ENCODE peak calls at places on chromosomes 1 and 21, in eight cellular contexts. X, E, P, Z, F, A, K and B are unnamed samples.

GRCh38 chr1:54571803-54572202 is 23.8 kb downstream of the ACOT11 start:
- DNase-seq in X (no peak), E (no peak), P (no peak), Z (peak), F (no peak), A (no peak), K (no peak), B (no peak)

GRCh38 chr1:208312706-208313105 is 68.5 kb upstream of the PLXNA2 start:
- DNase-seq in X (no peak), E (no peak), P (no peak), Z (no peak), F (no peak), A (no peak), K (no peak), B (no peak)

GRCh38 chr1:56123421-56123820 is 455.9 kb downstream of the PLPP3 start:
- DNase-seq in X (no peak), E (no peak), P (no peak), Z (no peak), F (peak), A (no peak), K (peak), B (no peak)

GRCh38 chr1:25361901-25362300 is 23.8 kb downstream of the TMEM50A start:
- DNase-seq in X (no peak), E (no peak), P (no peak), Z (no peak), F (peak), A (no peak), K (peak), B (no peak)

GRCh38 chr21:45318556-45319341 is 31.1 kb upstream of the POFUT2 start:
- DNase-seq in X (no peak), E (peak), P (no peak), Z (peak), F (peak), A (peak), K (peak), B (no peak)

GRCh38 chr1:1305300-1306069 is 2.2 kb downstream of the ACAP3 start:
- DNase-seq in X (peak), E (no peak), P (peak), Z (peak), F (peak), A (peak), K (peak), B (peak)

GRCh38 chr1:7539772-7540175 is 231.3 kb upstream of the VAMP3 start:
- DNase-seq in X (no peak), E (peak), P (no peak), Z (peak), F (peak), A (no peak), K (no peak), B (no peak)

GRCh38 chr21:42674351-42674940 is 21.0 kb downstream of the PDE9A start:
- DNase-seq in X (no peak), E (no peak), P (no peak), Z (peak), F (no peak), A (peak), K (peak), B (no peak)

GRCh38 chr21:31795992-31796391 is 64.1 kb upstream of the SCAF4 start:
- DNase-seq in X (no peak), E (no peak), P (no peak), Z (no peak), F (no peak), A (no peak), K (no peak), B (no peak)

GRCh38 chr1:229792576-229792975 is 166.5 kb downstream of the URB2 start:
- DNase-seq in X (no peak), E (no peak), P (no peak), Z (no peak), F (peak), A (no peak), K (no peak), B (no peak)

GRCh38 chr1:55823521-55824296 is 608.5 kb upstream of the USP24 start:
- DNase-seq in X (no peak), E (no peak), P (no peak), Z (no peak), F (peak), A (no peak), K (no peak), B (no peak)

GRCh38 chr1:181033799-181034391 is at the start of gene MR1:
- DNase-seq in X (peak), E (no peak), P (no peak), Z (no peak), F (peak), A (no peak), K (peak), B (peak)

GRCh38 chr1:40096646-40096976 is 441 bp downstream of the PPT1 start:
- DNase-seq in X (no peak), E (no peak), P (no peak), Z (no peak), F (no peak), A (no peak), K (no peak), B (no peak)

GRCh38 chr21:39385299-39386145 is 36.6 kb upstream of the HMGN1 start:
- DNase-seq in X (peak), E (peak), P (peak), Z (no peak), F (peak), A (peak), K (peak), B (peak)

GRCh38 chr1:188249813-188250212 is 1421.1 kb downstream of the PLA2G4A start:
- DNase-seq in X (no peak), E (no peak), P (no peak), Z (no peak), F (peak), A (no peak), K (no peak), B (no peak)

GRCh38 chr1:6424619-6425593 is at the start of gene ESPN:
- DNase-seq in X (no peak), E (no peak), P (no peak), Z (no peak), F (no peak), A (no peak), K (no peak), B (no peak)

GRCh38 chr1:199698222-199698621 is 329.3 kb upstream of the NR5A2 start:
- DNase-seq in X (no peak), E (no peak), P (no peak), Z (no peak), F (no peak), A (no peak), K (no peak), B (no peak)

GRCh38 chr1:3037281-3038040 is 16.2 kb downstream of the ACTRT2 start:
- DNase-seq in X (no peak), E (no peak), P (no peak), Z (no peak), F (no peak), A (no peak), K (no peak), B (no peak)